ENCODE peak calls at places on chromosomes 7 and 10, in six cellular contexts. One of them, this sample, is unnamed.
A peak's percentile ranks its signal among the peaks of the same experiment; 100 is the strongest.

GRCh38 chr7:98203261-98203963 is 7.8 kb upstream of the BHLHA15 start:
- DNase-seq in aorta: no peak
- DNase-seq in PC-9: no peak
- DNase-seq in heart right ventricle: no peak
- DNase-seq in pancreas: no peak
- DNase-seq in GM23248: no peak
- DNase-seq in this sample: no peak

GRCh38 chr10:24826022-24826421 is 102.3 kb upstream of the ARHGAP21 start:
- DNase-seq in aorta: no peak
- DNase-seq in PC-9: no peak
- DNase-seq in heart right ventricle: no peak
- DNase-seq in pancreas: no peak
- DNase-seq in GM23248: peak; percentile 84
- DNase-seq in this sample: no peak

GRCh38 chr7:31192996-31193395 is 140.9 kb downstream of the ADCYAP1R1 start:
- DNase-seq in aorta: peak; percentile 55
- DNase-seq in PC-9: peak; percentile 52
- DNase-seq in heart right ventricle: peak; percentile 54
- DNase-seq in pancreas: peak; percentile 52
- DNase-seq in GM23248: peak; percentile 71
- DNase-seq in this sample: no peak

GRCh38 chr7:46814516-46815250 is 767.2 kb downstream of the TNS3 start:
- DNase-seq in aorta: no peak
- DNase-seq in PC-9: no peak
- DNase-seq in heart right ventricle: no peak
- DNase-seq in pancreas: no peak
- DNase-seq in GM23248: peak; percentile 43
- DNase-seq in this sample: no peak

GRCh38 chr7:8176370-8177081 is 85.4 kb downstream of the ICA1 start:
- DNase-seq in aorta: peak; percentile 45
- DNase-seq in PC-9: no peak
- DNase-seq in heart right ventricle: no peak
- DNase-seq in pancreas: no peak
- DNase-seq in GM23248: no peak
- DNase-seq in this sample: peak; percentile 75

GRCh38 chr10:71525721-71526120 is 129.0 kb downstream of the CDH23 start:
- DNase-seq in aorta: no peak
- DNase-seq in PC-9: peak; percentile 59
- DNase-seq in heart right ventricle: no peak
- DNase-seq in pancreas: no peak
- DNase-seq in GM23248: no peak
- DNase-seq in this sample: no peak

GRCh38 chr10:78455873-78456272 is 422.2 kb downstream of the RPS24 start:
- DNase-seq in aorta: no peak
- DNase-seq in PC-9: no peak
- DNase-seq in heart right ventricle: no peak
- DNase-seq in pancreas: no peak
- DNase-seq in GM23248: no peak
- DNase-seq in this sample: no peak

GRCh38 chr10:24821986-24822385 is 98.3 kb upstream of the ARHGAP21 start:
- DNase-seq in aorta: no peak
- DNase-seq in PC-9: peak; percentile 43
- DNase-seq in heart right ventricle: no peak
- DNase-seq in pancreas: no peak
- DNase-seq in GM23248: peak; percentile 65
- DNase-seq in this sample: no peak

GRCh38 chr10:132468651-132469050 is 68.9 kb upstream of the INPP5A start:
- DNase-seq in aorta: peak; percentile 35
- DNase-seq in PC-9: no peak
- DNase-seq in heart right ventricle: no peak
- DNase-seq in pancreas: no peak
- DNase-seq in GM23248: no peak
- DNase-seq in this sample: no peak

GRCh38 chr7:151082151-151083070 is 882 bp downstream of the TMUB1 start:
- DNase-seq in aorta: no peak
- DNase-seq in PC-9: no peak
- DNase-seq in heart right ventricle: no peak
- DNase-seq in pancreas: no peak
- DNase-seq in GM23248: no peak
- DNase-seq in this sample: no peak

GRCh38 chr10:68261132-68261856 is 29.4 kb upstream of the ATOH7 start:
- DNase-seq in aorta: no peak
- DNase-seq in PC-9: no peak
- DNase-seq in heart right ventricle: peak; percentile 81
- DNase-seq in pancreas: peak; percentile 46
- DNase-seq in GM23248: no peak
- DNase-seq in this sample: no peak

GRCh38 chr7:158824028-158824427 is 5.3 kb downstream of the ESYT2 start:
- DNase-seq in aorta: no peak
- DNase-seq in PC-9: no peak
- DNase-seq in heart right ventricle: no peak
- DNase-seq in pancreas: no peak
- DNase-seq in GM23248: peak; percentile 71
- DNase-seq in this sample: peak; percentile 86

GRCh38 chr10:72084094-72084459 is 4.3 kb downstream of the SPOCK2 start:
- DNase-seq in aorta: no peak
- DNase-seq in PC-9: no peak
- DNase-seq in heart right ventricle: no peak
- DNase-seq in pancreas: no peak
- DNase-seq in GM23248: no peak
- DNase-seq in this sample: peak; percentile 53

GRCh38 chr10:87817873-87818504 is at the start of gene ATAD1:
- DNase-seq in aorta: peak; percentile 86
- DNase-seq in PC-9: peak; percentile 81
- DNase-seq in heart right ventricle: peak; percentile 84
- DNase-seq in pancreas: peak; percentile 82
- DNase-seq in GM23248: peak; percentile 92
- DNase-seq in this sample: peak; percentile 91

GRCh38 chr7:151346180-151346769 is 4.7 kb downstream of the NUB1 start:
- DNase-seq in aorta: no peak
- DNase-seq in PC-9: no peak
- DNase-seq in heart right ventricle: no peak
- DNase-seq in pancreas: no peak
- DNase-seq in GM23248: no peak
- DNase-seq in this sample: no peak

GRCh38 chr7:117399820-117400422 is 27.4 kb downstream of the ASZ1 start:
- DNase-seq in aorta: no peak
- DNase-seq in PC-9: no peak
- DNase-seq in heart right ventricle: no peak
- DNase-seq in pancreas: no peak
- DNase-seq in GM23248: peak; percentile 45
- DNase-seq in this sample: no peak

GRCh38 chr7:140696024-140696678 is 357 bp upstream of the NDUFB2 start:
- DNase-seq in aorta: peak; percentile 96
- DNase-seq in PC-9: no peak
- DNase-seq in heart right ventricle: peak; percentile 97
- DNase-seq in pancreas: peak; percentile 94
- DNase-seq in GM23248: peak; percentile 98
- DNase-seq in this sample: peak; percentile 87

GRCh38 chr10:112235920-112236319 is 47.3 kb upstream of the TECTB start:
- DNase-seq in aorta: no peak
- DNase-seq in PC-9: no peak
- DNase-seq in heart right ventricle: no peak
- DNase-seq in pancreas: no peak
- DNase-seq in GM23248: no peak
- DNase-seq in this sample: no peak

GRCh38 chr7:65430344-65431186 is 56.9 kb downstream of the ZNF92 start:
- DNase-seq in aorta: no peak
- DNase-seq in PC-9: no peak
- DNase-seq in heart right ventricle: no peak
- DNase-seq in pancreas: no peak
- DNase-seq in GM23248: no peak
- DNase-seq in this sample: no peak
- H3K4me3 ChIP-seq in aorta: no peak overlapping the region
- H3K4me3 ChIP-seq in PC-9: no peak overlapping the region
- H3K4me3 ChIP-seq in heart right ventricle: no peak overlapping the region
- H3K4me3 ChIP-seq in pancreas: no peak overlapping the region
- H3K4me3 ChIP-seq in GM23248: no peak overlapping the region
- H3K4me3 ChIP-seq in this sample: no peak overlapping the region

GRCh38 chr7:27116019-27116411 is 13.5 kb upstream of the HOXA2 start:
- DNase-seq in aorta: no peak
- DNase-seq in PC-9: no peak
- DNase-seq in heart right ventricle: no peak
- DNase-seq in pancreas: no peak
- DNase-seq in GM23248: no peak
- DNase-seq in this sample: no peak
- H3K27me3 ChIP-seq in aorta: no peaks in the 10 kb centered on the region
- H3K27me3 ChIP-seq in PC-9: no peaks in the 10 kb centered on the region
- H3K27me3 ChIP-seq in heart right ventricle: peaks cover 99% of the 10 kb centered on the region
- H3K27me3 ChIP-seq in pancreas: no peaks in the 10 kb centered on the region
- H3K27me3 ChIP-seq in GM23248: no peaks in the 10 kb centered on the region
- H3K27me3 ChIP-seq in this sample: no peaks in the 10 kb centered on the region

DNA sequence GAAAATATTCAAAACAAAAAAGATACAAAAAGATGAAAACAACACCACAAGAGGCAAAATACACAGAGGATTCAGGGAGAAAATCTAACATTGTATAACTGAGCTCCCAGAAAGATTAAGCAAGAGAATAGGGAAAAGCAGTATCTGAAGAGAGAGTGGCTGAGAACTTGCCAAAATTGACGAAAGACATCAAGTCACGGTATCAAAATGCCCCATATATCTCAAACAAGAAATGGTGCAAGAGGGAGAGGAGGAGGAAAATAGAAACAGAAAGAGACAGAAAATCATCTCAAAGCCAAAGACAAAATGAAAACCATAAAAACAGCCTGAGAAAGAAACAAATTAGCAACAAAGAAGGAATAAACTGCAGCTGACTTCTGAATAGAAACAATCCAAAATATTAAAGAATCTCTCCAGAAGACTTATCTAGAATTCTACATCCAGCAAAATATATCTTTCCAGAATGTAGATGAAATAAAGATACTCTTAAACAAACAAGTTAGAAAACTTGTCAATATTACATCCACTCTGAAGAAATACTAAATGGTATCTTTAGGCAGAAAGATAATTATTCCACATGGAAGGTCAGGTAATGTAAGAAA is 5.5 kb downstream of the USP6NL start:
- DNase-seq in aorta: no peak
- DNase-seq in PC-9: no peak
- DNase-seq in heart right ventricle: no peak
- DNase-seq in pancreas: no peak
- DNase-seq in GM23248: no peak
- DNase-seq in this sample: no peak
- H3K4me1 ChIP-seq in aorta: no peaks in the 10 kb centered on the region
- H3K4me1 ChIP-seq in PC-9: peaks cover 47% of the 10 kb centered on the region
- H3K4me1 ChIP-seq in heart right ventricle: peaks cover 4% of the 10 kb centered on the region
- H3K4me1 ChIP-seq in pancreas: peaks cover 26% of the 10 kb centered on the region
- H3K4me1 ChIP-seq in GM23248: peaks cover 9% of the 10 kb centered on the region
- H3K4me1 ChIP-seq in this sample: peaks cover 10% of the 10 kb centered on the region

DNA sequence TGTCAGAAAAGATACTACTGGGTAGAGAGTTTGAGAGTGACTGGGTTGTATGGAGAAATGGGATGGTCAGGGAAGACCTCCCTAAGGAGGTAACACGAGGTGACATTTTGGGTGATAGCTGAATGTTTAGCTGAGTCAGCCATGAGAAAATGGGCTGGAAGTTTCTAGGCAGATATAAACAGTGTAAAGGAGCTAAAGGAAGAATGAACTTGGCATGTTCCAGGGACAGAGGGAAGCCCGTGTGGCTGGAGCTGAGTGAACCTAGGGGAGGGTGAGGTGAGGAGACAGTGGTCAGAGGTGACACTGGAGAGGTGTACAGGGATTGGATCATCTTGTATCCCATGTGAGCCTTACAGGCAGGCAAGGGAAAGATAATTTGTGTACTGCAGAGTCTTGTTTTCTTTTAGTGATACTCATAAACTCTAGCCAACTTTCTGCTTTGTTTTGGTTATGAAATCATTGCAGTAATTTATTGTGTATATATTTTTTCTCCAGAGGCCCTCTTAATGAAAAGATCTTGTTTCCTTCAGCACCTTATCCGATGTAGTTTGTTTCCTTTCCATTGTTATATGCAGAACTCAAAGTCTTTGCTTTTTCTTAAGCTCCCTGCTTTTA is 1.8 kb downstream of the STARD3NL start:
- DNase-seq in aorta: no peak
- DNase-seq in PC-9: no peak
- DNase-seq in heart right ventricle: no peak
- DNase-seq in pancreas: no peak
- DNase-seq in GM23248: peak; percentile 37
- DNase-seq in this sample: no peak
- H3K4me3 ChIP-seq in aorta: peak overlapping the region; percentile 11
- H3K4me3 ChIP-seq in PC-9: no peak overlapping the region
- H3K4me3 ChIP-seq in heart right ventricle: peak overlapping the region; percentile 88
- H3K4me3 ChIP-seq in pancreas: no peak overlapping the region
- H3K4me3 ChIP-seq in GM23248: peak overlapping the region; percentile 92
- H3K4me3 ChIP-seq in this sample: no peak overlapping the region

GRCh38 chr7:39310699-39311098 is 255.5 kb upstream of the YAE1 start:
- DNase-seq in aorta: no peak
- DNase-seq in PC-9: no peak
- DNase-seq in heart right ventricle: no peak
- DNase-seq in pancreas: no peak
- DNase-seq in GM23248: no peak
- DNase-seq in this sample: no peak
- H3K27me3 ChIP-seq in aorta: no peaks in the 10 kb centered on the region
- H3K27me3 ChIP-seq in PC-9: peaks cover 87% of the 10 kb centered on the region
- H3K27me3 ChIP-seq in heart right ventricle: peaks cover 7% of the 10 kb centered on the region
- H3K27me3 ChIP-seq in pancreas: no peaks in the 10 kb centered on the region
- H3K27me3 ChIP-seq in GM23248: no peaks in the 10 kb centered on the region
- H3K27me3 ChIP-seq in this sample: no peaks in the 10 kb centered on the region

DNA sequence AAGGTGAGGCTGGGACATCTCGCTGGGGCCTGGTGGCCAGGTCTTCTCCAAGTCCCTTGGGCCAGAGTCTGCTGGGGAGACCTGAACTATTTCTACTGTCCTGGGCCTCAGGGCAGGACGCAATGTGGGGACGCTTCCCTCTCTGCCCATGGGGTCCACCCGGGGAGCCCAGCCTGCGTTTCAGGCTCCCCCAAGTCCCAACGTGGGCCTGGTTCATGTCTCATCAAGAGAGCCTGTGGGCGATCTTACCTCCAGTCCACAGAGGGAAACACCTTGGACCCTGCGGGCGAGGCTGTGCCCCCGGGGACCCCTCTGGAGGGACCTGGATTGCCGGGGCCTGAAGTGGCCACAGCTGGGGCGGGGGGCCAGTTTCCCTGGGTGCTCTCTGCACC is 91.7 kb downstream of the DNAJB6 start:
- DNase-seq in aorta: peak; percentile 39
- DNase-seq in PC-9: no peak
- DNase-seq in heart right ventricle: no peak
- DNase-seq in pancreas: no peak
- DNase-seq in GM23248: no peak
- DNase-seq in this sample: no peak
- H3K4me1 ChIP-seq in aorta: no peaks in the 10 kb centered on the region
- H3K4me1 ChIP-seq in PC-9: no peaks in the 10 kb centered on the region
- H3K4me1 ChIP-seq in heart right ventricle: no peaks in the 10 kb centered on the region
- H3K4me1 ChIP-seq in pancreas: no peaks in the 10 kb centered on the region
- H3K4me1 ChIP-seq in GM23248: no peaks in the 10 kb centered on the region
- H3K4me1 ChIP-seq in this sample: peaks cover 10% of the 10 kb centered on the region

This sample was measured in CD8-positive, alpha-beta memory T cell.